ENCODE peak calls at places on chromosomes 4 and X, in seven cellular contexts. E is mesothelial cell of epicardium, V is hepatocyte, P is lung, M is left ventricle myocardium inferior, Z is left lung, G is spleen. J is an unnamed sample.

GRCh38 chrX:141642979-141643378 is 53.5 kb downstream of the SPANXA2 start:
- DNase-seq in E (no peak), V (no peak), P (no peak), M (no peak), Z (no peak), G (no peak), J (no peak)

GRCh38 chrX:109859673-109860072 is 126.6 kb upstream of the ACSL4 start:
- DNase-seq in E (no peak), V (no peak), P (no peak), M (no peak), Z (no peak), G (no peak), J (no peak)

GRCh38 chr4:139666735-139667266 is 1.2 kb downstream of the MGST2 start:
- DNase-seq in E (peak), V (peak), P (peak), M (no peak), Z (no peak), G (no peak), J (no peak)

GRCh38 chr4:153764611-153765368 is 5.0 kb upstream of the RNF175 start:
- DNase-seq in E (no peak), V (no peak), P (no peak), M (no peak), Z (no peak), G (no peak), J (no peak)

GRCh38 chr4:165345663-165346417 is 18.4 kb downstream of the MSMO1 start:
- DNase-seq in E (no peak), V (no peak), P (no peak), M (no peak), Z (no peak), G (no peak), J (no peak)

GRCh38 chr4:169492436-169493163 is 119.8 kb downstream of the NEK1 start:
- DNase-seq in E (no peak), V (peak), P (no peak), M (no peak), Z (no peak), G (no peak), J (no peak)

GRCh38 chrX:85029043-85029442 is 25.4 kb downstream of the APOOL start:
- DNase-seq in E (no peak), V (no peak), P (no peak), M (no peak), Z (no peak), G (no peak), J (no peak)

GRCh38 chr4:9999956-10000551 is 21.2 kb downstream of the SLC2A9 start:
- DNase-seq in E (no peak), V (no peak), P (no peak), M (no peak), Z (no peak), G (no peak), J (no peak)

DNA sequence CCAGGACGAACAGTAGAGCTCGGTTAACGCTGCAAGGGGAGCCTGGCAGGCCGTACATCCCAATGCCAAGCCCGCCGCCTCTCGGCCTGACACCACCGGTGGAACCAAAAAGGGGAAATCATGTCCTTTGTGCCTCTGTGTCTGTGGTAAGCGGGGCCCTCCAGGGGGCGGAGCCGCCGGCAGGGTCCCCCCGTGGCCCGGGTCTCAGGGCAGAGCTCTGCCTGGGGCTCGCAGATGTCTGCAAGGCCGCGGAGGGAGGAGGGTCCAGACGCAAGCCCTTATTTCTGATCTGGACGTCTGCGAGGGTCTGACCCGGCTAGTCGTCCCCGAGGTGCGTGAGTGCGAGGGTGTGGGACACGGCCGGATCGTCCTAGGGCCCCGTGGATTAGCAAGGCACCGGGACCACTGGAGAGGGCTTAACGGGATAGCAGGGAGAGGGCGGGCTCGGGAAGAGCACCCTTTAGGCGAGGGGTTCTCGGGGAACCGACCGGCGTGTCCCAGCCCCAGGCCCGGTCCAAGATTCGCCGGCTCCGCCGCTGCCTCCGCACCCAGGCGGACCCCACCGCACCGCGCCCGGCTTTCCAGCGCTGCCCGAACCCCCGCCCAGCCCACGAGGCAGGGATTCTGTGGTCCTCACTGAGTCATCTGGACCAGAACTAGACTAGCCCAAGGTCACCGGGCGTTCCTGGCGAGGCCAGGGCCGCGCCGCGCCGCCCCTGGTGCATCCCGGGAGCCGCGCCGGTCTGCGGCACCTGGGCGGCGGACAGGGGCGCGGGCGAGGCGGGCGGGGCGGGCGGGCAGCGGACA is 858 bp upstream of the FAM193A start:
- DNase-seq in E (peak), V (peak), P (peak), M (peak), Z (peak), G (peak), J (peak)
- TF ChIP-seq CTCF in E (no peak), V (peak), P (no peak), M (peak), Z (no peak), G (peak), J (no peak)

GRCh38 chrX:41480508-41481260 is 33.5 kb downstream of the NYX start:
- DNase-seq in E (no peak), V (no peak), P (no peak), M (no peak), Z (no peak), G (no peak), J (no peak)

GRCh38 chrX:41475611-41476241 is 28.6 kb downstream of the NYX start:
- DNase-seq in E (no peak), V (no peak), P (no peak), M (no peak), Z (no peak), G (no peak), J (no peak)

GRCh38 chrX:41478397-41478911 is 31.3 kb downstream of the NYX start:
- DNase-seq in E (no peak), V (no peak), P (no peak), M (no peak), Z (no peak), G (no peak), J (no peak)

GRCh38 chrX:41482153-41482850 is 35.2 kb downstream of the NYX start:
- DNase-seq in E (no peak), V (peak), P (no peak), M (no peak), Z (no peak), G (no peak), J (no peak)

GRCh38 chrX:41481264-41482109 is 34.3 kb downstream of the NYX start:
- DNase-seq in E (no peak), V (no peak), P (no peak), M (no peak), Z (no peak), G (no peak), J (no peak)
- TF ChIP-seq CTCF in E (no peak), V (peak), P (no peak), M (peak), Z (peak), G (peak), J (no peak)

DNA sequence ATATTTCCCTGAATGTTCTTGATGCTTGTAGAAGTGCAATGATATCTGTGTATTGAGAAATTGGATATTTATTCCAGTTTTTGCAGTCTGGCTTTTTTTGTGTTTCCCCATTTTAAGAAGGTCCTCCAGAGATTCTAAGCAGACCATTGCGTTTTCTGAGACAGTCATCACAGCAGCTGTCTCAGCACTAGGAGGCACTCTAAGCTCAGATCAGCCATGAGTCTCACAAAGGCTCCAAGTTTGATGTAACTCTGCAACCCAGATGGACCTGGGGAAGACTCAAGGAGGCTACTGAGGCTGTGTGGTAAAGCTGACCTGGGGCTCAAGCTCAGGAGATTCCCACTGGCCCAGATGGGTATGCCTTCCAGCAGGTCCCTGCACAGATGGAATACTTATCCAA is 89.3 kb upstream of the CYLC1 start:
- DNase-seq in E (no peak), V (no peak), P (no peak), M (no peak), Z (no peak), G (no peak), J (no peak)
- TF ChIP-seq CTCF in E (no peak), V (no peak), P (no peak), M (no peak), Z (no peak), G (no peak), J (no peak)

GRCh38 chr4:172392741-172393140 is 579.5 kb downstream of the GALNTL6 start:
- DNase-seq in E (no peak), V (no peak), P (no peak), M (no peak), Z (no peak), G (no peak), J (no peak)
- TF ChIP-seq CTCF in E (no peak), V (no peak), P (no peak), M (no peak), Z (no peak), G (no peak), J (no peak)

DNA sequence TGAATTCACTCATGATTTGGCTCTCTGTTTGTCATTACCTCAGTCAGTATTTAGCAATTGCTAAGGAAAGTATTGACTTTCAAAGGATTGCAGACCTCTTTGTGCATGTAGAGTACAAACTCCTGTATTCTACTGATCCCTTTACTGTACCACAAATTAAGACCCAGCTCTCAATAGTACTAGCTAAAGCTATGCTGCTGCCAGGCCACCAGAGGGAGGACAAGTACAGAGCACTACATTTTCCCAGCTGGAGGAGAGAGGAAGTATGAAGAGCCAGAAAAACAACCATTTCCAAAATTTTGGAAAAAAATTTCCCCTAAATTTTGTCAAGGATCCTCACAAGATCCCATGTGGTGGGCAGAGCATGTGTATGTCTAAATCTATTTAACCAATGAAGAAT is 175.0 kb upstream of the MTMR8 start:
- DNase-seq in E (no peak), V (no peak), P (no peak), M (no peak), Z (no peak), G (no peak), J (no peak)
- TF ChIP-seq CTCF in E (no peak), V (peak), P (no peak), M (no peak), Z (no peak), G (no peak), J (no peak)

DNA sequence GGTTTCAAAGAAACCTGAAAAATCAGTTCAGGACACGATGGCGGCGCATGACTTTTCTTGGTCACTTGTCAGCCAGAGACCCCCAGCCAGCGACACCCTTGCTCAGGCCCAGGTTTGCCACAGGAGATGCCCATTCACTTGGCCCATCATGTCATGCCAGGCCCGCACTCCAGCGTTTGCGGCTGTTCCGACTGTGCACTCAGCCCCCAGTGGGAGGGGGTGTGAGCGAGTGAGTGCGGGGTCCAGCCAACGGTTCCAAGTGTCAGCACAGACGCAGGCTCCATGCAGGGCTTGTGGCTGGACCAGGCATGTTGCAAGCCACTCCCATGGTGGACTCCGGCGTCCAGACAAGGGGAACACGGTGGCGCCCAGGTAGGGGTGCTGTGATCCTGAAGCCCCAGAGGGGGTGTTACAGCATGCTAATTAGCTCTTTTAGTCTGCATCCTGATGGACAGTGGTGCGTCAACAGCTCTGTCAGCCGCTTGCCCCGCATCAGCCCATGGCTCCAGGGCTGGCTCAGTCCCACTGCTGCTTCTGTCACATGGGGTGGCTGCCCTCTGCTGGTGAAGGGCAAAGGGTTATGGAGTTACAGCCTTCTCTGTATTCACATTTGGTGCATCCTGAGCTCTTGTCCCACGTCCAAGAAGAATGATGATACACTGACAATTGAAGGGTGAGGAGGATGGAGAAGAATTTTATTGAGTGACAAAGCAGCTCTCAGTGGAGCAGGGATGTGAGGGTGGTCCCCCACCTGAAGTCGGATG is 3.7 kb upstream of the MAEA start:
- DNase-seq in E (no peak), V (peak), P (no peak), M (no peak), Z (no peak), G (peak), J (no peak)
- TF ChIP-seq CTCF in E (no peak), V (peak), P (no peak), M (no peak), Z (no peak), G (no peak), J (no peak)

GRCh38 chrX:50211510-50211909 is 6.9 kb downstream of the CCNB3 start:
- DNase-seq in E (no peak), V (no peak), P (no peak), M (no peak), Z (no peak), G (no peak), J (no peak)
- TF ChIP-seq CTCF in E (no peak), V (no peak), P (no peak), M (peak), Z (peak), G (peak), J (no peak)

DNA sequence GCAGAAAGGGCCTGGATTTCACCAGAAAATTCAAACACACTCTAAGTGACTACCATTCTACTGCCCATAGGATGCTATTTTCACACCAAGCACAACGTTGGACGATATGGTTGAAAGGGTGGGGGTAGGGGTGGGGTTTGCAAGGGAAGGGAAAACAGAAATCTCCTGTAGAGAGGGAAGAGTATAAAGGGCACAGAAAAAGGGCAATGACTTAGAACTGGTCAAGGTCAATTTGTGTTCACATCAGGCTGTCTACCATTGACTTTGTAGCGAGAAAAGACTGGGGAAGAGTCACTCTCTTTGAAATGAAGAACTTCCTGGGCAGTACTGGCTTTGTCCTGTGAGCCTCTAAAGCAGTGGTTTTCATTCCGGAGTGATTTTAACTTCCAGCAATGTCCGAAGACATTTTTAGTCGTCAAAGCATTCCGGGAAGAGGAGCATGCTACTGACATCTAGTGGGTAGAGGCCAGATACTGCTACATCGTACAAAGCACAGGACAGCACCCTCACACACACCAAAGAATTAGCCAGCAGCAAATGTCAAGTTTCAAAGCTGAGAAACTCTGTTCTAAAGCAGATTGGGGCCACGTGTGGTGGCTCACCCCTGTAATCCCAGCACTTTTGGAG is 48.4 kb upstream of the SLC7A3 start:
- DNase-seq in E (no peak), V (peak), P (no peak), M (no peak), Z (no peak), G (no peak), J (no peak)
- TF ChIP-seq CTCF in E (no peak), V (peak), P (no peak), M (peak), Z (no peak), G (peak), J (no peak)